ENCODE peak calls at places on chromosomes 1 and 21, in six cellular contexts. F is AG10803, T is left lung, H is GM12864, G is fibroblast of the aortic adventitia, R is lower leg skin. J is an unnamed sample.

GRCh38 chr21:41713495-41714281 is 53.2 kb downstream of the RIPK4 start:
- DNase-seq in F (no peak), R (no peak), G (no peak), T (no peak), H (no peak), J (no peak)

GRCh38 chr1:201761871-201762270 is 67.1 kb upstream of the IPO9 start:
- DNase-seq in T (no peak), R (no peak), F (no peak), H (no peak), G (no peak), J (no peak)

GRCh38 chr21:19011448-19011847 is 607.9 kb upstream of the TMPRSS15 start:
- DNase-seq in H (no peak), R (no peak), T (no peak), F (no peak), G (no peak), J (no peak)

GRCh38 chr1:70025052-70025451 is 180.3 kb downstream of the LRRC40 start:
- DNase-seq in T (no peak), F (no peak), G (no peak), H (no peak), R (no peak), J (no peak)

GRCh38 chr1:11730429-11730861 is 5.5 kb upstream of the AGTRAP start:
- DNase-seq in T (peak), F (peak), G (peak), R (peak), H (no peak), J (no peak)

GRCh38 chr1:59936358-59936821 is 9.8 kb upstream of the CYP2J2 start:
- DNase-seq in F (no peak), G (no peak), T (no peak), H (no peak), R (no peak), J (no peak)

GRCh38 chr1:167165948-167166702 is 54.6 kb upstream of the POU2F1 start:
- DNase-seq in T (no peak), H (no peak), R (no peak), F (no peak), G (no peak), J (no peak)

GRCh38 chr1:80023366-80023765 is 1016.8 kb upstream of the ADGRL4 start:
- DNase-seq in H (no peak), T (no peak), R (no peak), G (no peak), F (peak), J (no peak)

GRCh38 chr1:117664314-117664713 is 58.5 kb downstream of the TENT5C start:
- DNase-seq in F (no peak), H (peak), T (no peak), G (no peak), R (no peak), J (no peak)

GRCh38 chr1:234478481-234479309 is at the start of gene TARBP1:
- DNase-seq in G (peak), H (no peak), R (no peak), T (peak), F (peak), J (no peak)

GRCh38 chr1:181101581-181102226 is 13.2 kb downstream of the IER5 start:
- DNase-seq in G (peak), F (peak), H (no peak), T (no peak), R (no peak), J (peak)

GRCh38 chr1:9009438-9010366 is 16.5 kb downstream of the SLC2A7 start:
- DNase-seq in F (peak), R (no peak), T (no peak), G (peak), H (no peak), J (no peak)

GRCh38 chr1:206933333-206933945 is 11.7 kb upstream of the FCMR start:
- DNase-seq in R (no peak), T (peak), G (no peak), F (no peak), H (no peak), J (no peak)

GRCh38 chr1:206929509-206929908 is 7.8 kb upstream of the FCMR start:
- DNase-seq in G (no peak), R (no peak), H (no peak), T (no peak), F (no peak), J (no peak)

GRCh38 chr1:206932271-206932670 is 10.5 kb upstream of the FCMR start:
- DNase-seq in T (no peak), H (no peak), R (no peak), F (no peak), G (no peak), J (no peak)

GRCh38 chr1:206930210-206930798 is 8.6 kb upstream of the FCMR start:
- DNase-seq in R (no peak), H (peak), F (no peak), G (no peak), T (no peak), J (no peak)

GRCh38 chr1:206931709-206932108 is 10.0 kb upstream of the FCMR start:
- DNase-seq in G (no peak), T (no peak), F (no peak), R (no peak), H (no peak), J (no peak)
- TF ChIP-seq CTCF in G (peak), T (no peak), F (no peak), R (no peak), H (peak), J (peak)

DNA sequence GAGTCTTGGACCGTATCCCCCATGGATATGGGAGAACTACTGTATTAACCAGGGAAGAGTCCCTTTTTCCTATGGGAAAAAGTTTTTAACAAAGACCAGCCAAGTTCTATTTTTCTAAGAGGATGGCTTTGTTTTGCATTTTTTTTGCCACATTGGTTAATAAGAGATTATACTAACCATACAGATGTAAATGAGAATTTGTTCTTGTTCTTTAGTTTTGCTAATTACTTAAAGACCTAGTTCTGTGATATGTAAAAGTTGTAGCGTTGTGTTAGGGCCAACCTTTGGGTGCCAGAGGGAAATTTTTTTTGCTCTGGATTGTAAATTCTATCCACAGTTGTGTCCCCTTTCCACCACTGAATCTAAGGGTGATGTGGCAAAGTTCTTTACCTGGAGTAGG is 2.8 kb downstream of the SOAT1 start:
- DNase-seq in R (no peak), H (no peak), G (no peak), F (no peak), T (no peak), J (no peak)
- H3K4me3 ChIP-seq in R (no peak), H (no peak), G (no peak), F (no peak), T (no peak), J (no peak)

DNA sequence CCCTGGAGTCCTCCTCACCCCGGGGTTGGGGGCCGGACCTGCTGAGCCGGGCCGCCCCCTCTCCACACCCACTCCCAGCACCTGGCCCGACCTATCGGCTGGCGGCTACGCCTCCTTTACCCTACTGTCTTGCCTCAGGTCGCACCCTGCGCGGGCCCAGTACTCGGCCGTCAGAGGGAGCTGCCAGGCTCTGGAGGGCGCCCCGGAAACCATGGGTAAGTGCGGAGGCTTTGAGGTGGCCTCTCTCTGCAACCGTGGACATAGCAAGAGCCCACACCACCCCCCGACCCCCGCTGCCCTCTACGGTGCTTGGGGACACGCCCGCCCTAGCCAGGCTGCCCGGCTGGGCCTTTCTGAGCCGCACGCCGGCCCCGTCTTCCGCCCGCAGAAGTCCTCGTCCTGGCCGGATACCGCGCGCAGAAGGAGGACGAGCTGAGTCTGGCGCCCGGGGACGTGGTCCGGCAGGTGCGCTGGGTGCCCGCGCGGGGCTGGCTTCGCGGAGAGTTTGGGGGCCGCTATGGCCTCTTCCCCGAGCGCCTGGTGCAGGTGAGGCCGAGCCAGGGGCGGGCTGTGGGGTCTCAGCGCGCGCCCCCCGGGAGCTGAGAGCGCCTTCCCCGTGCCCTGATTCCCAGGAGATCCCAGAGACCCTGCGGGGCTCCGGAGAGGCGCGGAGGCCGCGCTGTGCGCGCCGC is at the start of gene SH3D21:
- DNase-seq in H (no peak), G (no peak), T (peak), R (peak), F (peak), J (no peak)
- TF ChIP-seq CTCF in H (no peak), G (no peak), T (no peak), R (no peak), F (no peak), J (peak)

GRCh38 chr1:1359668-1360468 is 1.5 kb upstream of the MXRA8 start:
- DNase-seq in F (peak), R (no peak), T (no peak), G (peak), H (no peak), J (peak)

GRCh38 chr1:1361233-1361981 is 3.1 kb upstream of the MXRA8 start:
- DNase-seq in H (no peak), F (no peak), R (no peak), T (no peak), G (no peak), J (no peak)

GRCh38 chr1:1360511-1361169 is 2.3 kb upstream of the MXRA8 start:
- DNase-seq in R (no peak), G (peak), T (peak), F (peak), H (no peak), J (peak)

GRCh38 chr1:1364266-1364665 is 5.9 kb upstream of the MXRA8 start:
- DNase-seq in G (no peak), F (no peak), H (no peak), T (no peak), R (peak), J (no peak)

GRCh38 chr1:1361982-1362423 is 3.6 kb upstream of the MXRA8 start:
- DNase-seq in H (no peak), R (no peak), F (peak), G (peak), T (no peak), J (no peak)
- H3K4me3 ChIP-seq in H (no peak), R (no peak), F (peak), G (peak), T (no peak), J (no peak)

DNA sequence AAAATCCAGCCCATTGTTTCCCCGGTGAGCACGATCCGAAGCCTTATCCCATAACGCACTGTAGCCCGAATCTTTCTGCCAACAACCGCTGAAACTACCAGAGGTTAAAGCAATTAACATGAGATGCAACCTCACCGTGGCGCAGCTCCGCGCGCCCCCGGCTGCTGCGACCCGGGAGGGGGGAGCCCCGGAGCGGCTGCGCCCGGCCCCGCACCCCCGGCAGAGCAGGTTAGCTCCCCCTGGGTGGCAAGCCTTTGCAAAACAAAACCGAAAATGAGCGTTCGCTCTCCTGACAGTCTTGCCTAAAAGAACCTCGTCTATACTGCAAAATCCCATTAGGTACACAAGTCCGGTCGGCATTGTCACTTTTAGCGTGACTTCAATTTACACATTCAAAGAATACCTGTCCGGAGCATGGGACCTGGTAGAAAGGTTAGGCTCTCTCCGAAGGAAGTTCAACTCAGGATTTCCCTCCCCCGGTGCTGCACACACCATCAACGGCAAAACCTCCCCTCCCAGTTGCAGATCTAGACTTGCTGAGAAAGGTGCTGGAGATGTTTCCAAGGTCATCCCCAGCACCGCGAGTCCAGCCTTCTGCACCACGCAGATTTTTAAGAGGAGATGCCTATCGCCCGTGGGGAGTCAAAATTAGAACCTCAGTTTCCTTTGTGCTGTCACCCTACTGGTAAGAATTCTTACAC is 107.5 kb downstream of the ZNF281 start:
- DNase-seq in G (peak), H (no peak), F (peak), R (no peak), T (peak), J (no peak)
- TF ChIP-seq CTCF in G (peak), H (no peak), F (peak), R (no peak), T (no peak), J (peak)

DNA sequence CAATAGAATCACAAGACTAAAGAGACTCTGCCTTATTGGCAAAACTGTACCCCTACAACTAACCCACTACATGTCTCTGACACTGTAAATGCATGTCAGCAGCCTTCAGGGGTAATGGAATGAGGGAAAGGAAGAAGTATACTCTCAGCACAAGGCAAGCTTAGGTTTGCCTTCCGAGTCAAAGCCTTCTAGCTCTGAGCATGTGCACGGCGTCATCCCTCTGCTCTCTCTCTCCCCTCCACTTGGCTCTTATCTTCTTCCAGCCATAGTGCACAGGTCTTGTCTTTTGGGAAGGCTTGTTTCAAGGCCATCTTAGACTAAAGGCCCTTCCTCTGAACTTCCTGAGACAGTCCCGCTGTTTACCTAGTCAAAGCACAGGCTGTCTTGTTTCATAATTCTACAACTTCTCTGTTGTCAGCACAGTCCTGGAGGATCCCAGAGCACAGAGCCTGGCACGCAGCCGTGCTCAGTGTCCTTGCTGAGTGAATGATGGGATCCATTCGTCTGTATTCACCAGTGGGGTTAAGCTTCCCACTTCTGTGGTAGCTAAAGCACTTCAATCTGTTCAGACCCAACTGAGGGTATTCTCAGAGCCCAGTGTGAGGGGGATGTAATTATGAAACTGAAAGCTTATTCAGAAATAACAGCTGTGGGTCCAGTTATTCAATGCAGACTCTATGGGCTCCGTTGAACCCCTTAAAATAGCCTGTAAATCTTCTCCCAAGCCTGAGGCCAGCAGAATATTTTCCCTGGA is 166.5 kb upstream of the PLD5 start:
- DNase-seq in H (no peak), F (no peak), G (no peak), T (no peak), R (no peak), J (no peak)
- H3K4me3 ChIP-seq in H (no peak), F (no peak), G (no peak), T (no peak), R (no peak), J (no peak)

DNA sequence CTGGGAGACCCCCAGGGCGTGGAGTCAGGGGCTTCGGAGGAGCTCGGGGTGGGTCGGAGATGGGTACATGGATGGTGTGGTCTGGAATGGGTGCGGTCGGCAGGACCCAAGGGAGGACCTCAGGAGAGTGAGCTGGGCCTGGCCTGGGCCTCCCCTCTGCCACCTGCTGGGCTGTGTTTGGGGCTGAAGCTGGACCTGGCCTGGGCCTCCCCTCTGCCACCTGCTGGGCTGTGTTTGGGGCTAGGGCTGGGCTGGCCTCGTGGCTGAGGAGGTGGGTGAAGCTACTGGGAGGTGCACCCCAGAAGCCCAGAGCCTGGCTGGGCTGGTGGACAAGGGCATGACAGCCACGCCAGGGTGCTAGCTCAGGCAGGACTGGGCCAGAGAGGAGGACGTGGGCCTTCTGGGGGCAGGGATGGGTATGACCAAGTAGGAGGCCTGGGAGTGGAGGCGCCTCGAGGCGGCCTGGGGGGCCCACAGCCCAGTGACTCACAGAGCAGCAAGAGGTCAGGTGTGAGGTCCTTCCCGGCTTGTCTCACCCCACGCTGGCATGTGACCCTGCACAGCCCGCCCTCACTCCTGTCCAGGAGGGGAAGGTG is 14.5 kb downstream of the SAMD11 start:
- DNase-seq in H (no peak), F (no peak), G (peak), R (no peak), T (no peak), J (no peak)
- TF ChIP-seq CTCF in H (peak), F (peak), G (peak), R (no peak), T (peak), J (peak)

DNA sequence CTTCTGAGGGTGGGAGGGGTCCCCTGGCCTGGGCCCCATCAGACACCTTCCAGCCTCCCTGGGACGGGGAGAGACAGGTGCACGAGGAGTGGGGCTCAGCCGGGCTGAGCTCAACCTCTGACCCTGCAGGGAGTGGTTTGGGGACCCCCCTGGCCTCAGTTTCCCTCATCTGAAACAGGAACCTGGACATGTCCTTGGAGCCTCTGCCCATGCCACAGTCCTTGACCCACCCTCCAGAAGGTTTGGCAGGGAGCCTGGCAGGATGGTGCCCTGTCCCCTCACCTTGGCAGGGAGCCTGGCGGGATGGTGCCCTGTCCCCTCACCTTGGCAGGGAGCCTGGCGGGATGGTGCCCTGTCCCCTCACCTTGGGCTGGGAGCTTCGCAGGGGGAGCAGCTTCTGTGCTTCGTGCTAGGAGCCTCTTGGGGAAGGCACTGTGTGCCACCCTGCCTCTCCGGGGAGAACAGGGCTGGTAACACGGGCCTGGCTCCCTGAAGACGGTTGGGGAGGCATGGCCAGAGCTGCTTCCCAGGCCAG is 58.3 kb downstream of the SLX9 start:
- DNase-seq in R (no peak), G (no peak), F (no peak), T (no peak), H (no peak), J (no peak)
- H3K4me3 ChIP-seq in R (no peak), G (no peak), F (no peak), T (no peak), H (no peak), J (no peak)

DNA sequence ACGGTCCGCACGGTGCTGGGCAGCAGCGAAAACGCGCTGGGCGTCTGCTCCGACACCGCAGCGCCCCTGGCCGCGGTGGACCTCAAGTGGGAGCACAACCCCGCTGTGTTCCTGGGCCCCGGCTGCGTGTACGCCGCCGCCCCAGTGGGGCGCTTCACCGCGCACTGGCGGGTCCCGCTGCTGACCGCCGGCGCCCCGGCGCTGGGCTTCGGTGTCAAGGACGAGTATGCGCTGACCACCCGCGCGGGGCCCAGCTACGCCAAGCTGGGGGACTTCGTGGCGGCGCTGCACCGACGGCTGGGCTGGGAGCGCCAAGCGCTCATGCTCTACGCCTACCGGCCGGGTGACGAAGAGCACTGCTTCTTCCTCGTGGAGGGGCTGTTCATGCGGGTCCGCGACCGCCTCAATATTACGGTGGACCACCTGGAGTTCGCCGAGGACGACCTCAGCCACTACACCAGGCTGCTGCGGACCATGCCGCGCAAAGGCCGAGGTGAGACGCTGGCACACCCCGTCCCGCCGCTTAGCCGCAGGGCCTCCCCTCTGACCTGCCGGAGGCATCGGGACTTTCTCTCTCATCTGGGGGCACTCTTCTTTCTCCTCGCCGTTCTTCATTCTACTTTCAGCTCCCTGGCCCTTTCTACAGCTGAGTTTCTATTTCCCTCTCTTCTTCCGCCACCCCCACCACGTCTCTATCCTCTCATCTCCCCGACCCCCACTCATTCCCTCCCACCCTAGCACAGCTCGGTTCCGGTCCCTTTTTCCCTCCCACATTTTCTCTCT is 1.0 kb downstream of the NPR1 start:
- DNase-seq in G (no peak), F (no peak), R (no peak), H (no peak), T (no peak), J (no peak)
- TF ChIP-seq CTCF in G (peak), F (no peak), R (no peak), H (peak), T (no peak), J (peak)

J was measured in astrocyte of the cerebellum.